ENCODE peak calls at places on chromosomes 12 and 14, in nine cellular contexts. A, G, L, J, K, V, D, N and W are unnamed samples.

GRCh38 chr12:47077206-47078085 is 2.0 kb upstream of the PCED1B start:
- DNase-seq in A (no peak), G (no peak), L (no peak), J (no peak), K (no peak), V (no peak), D (no peak), N (no peak), W (no peak)

GRCh38 chr12:56916996-56917333 is 17.2 kb downstream of the SDR9C7 start:
- DNase-seq in A (no peak), G (no peak), L (no peak), J (no peak), K (no peak), V (no peak), D (no peak), N (no peak), W (no peak)

GRCh38 chr12:99153283-99153682 is 494.3 kb upstream of the GARIN6 start:
- DNase-seq in A (no peak), G (no peak), L (no peak), J (no peak), K (no peak), V (no peak), D (no peak), N (no peak), W (no peak)

GRCh38 chr12:57135939-57136338 is 7.7 kb downstream of the LRP1 start:
- DNase-seq in A (no peak), G (no peak), L (no peak), J (peak), K (no peak), V (peak), D (no peak), N (peak), W (peak)

GRCh38 chr14:24838945-24839616 is 205.1 kb upstream of the GZMB start:
- DNase-seq in A (no peak), G (no peak), L (no peak), J (peak), K (no peak), V (no peak), D (no peak), N (no peak), W (no peak)

GRCh38 chr14:90985601-90986242 is 74.7 kb downstream of the RPS6KA5 start:
- DNase-seq in A (no peak), G (no peak), L (no peak), J (no peak), K (no peak), V (no peak), D (no peak), N (no peak), W (no peak)

GRCh38 chr14:92519246-92520101 is 5.9 kb downstream of the RIN3 start:
- DNase-seq in A (no peak), G (no peak), L (no peak), J (no peak), K (no peak), V (no peak), D (no peak), N (no peak), W (peak)

GRCh38 chr12:121990692-121991603 is 30.7 kb upstream of the BCL7A start:
- DNase-seq in A (peak), G (no peak), L (peak), J (no peak), K (no peak), V (peak), D (no peak), N (no peak), W (no peak)

GRCh38 chr12:131098178-131098981 is 144.7 kb downstream of the ADGRD1 start:
- DNase-seq in A (no peak), G (peak), L (no peak), J (no peak), K (no peak), V (no peak), D (no peak), N (no peak), W (peak)

GRCh38 chr12:96445743-96446655 is 43.4 kb upstream of the CFAP54 start:
- DNase-seq in A (no peak), G (peak), L (peak), J (no peak), K (peak), V (peak), D (peak), N (no peak), W (no peak)

GRCh38 chr14:86237733-86238132 is 707.8 kb downstream of the FLRT2 start:
- DNase-seq in A (no peak), G (no peak), L (no peak), J (no peak), K (no peak), V (no peak), D (no peak), N (no peak), W (no peak)

GRCh38 chr12:105967038-105967776 is 171.5 kb downstream of the NUAK1 start:
- DNase-seq in A (no peak), G (no peak), L (no peak), J (no peak), K (no peak), V (peak), D (no peak), N (no peak), W (no peak)